ENCODE peak calls at places on chromosomes 13 and 19, in seven cellular contexts. One of them, this sample, is unnamed.
A peak's percentile ranks its signal among the peaks of the same experiment; 100 is the strongest.

GRCh38 chr13:60398438-60398891 is 1.4 kb downstream of the TDRD3 start:
- DNase-seq in breast epithelium: no peak
- DNase-seq in body of pancreas: no peak
- DNase-seq in transverse colon: no peak
- DNase-seq in H54: no peak
- DNase-seq in uterus: no peak
- DNase-seq in stomach: no peak
- DNase-seq in this sample: no peak

GRCh38 chr13:70330697-70331361 is 222.6 kb upstream of the KLHL1 start:
- DNase-seq in breast epithelium: no peak
- DNase-seq in body of pancreas: no peak
- DNase-seq in transverse colon: no peak
- DNase-seq in H54: no peak
- DNase-seq in uterus: no peak
- DNase-seq in stomach: no peak
- DNase-seq in this sample: no peak

GRCh38 chr13:27619093-27619705 is 1.1 kb downstream of the LNX2 start:
- DNase-seq in breast epithelium: no peak
- DNase-seq in body of pancreas: peak; percentile 58
- DNase-seq in transverse colon: no peak
- DNase-seq in H54: no peak
- DNase-seq in uterus: no peak
- DNase-seq in stomach: no peak
- DNase-seq in this sample: no peak

GRCh38 chr13:97310809-97311436 is 88.8 kb downstream of the MBNL2 start:
- DNase-seq in breast epithelium: no peak
- DNase-seq in body of pancreas: no peak
- DNase-seq in transverse colon: no peak
- DNase-seq in H54: no peak
- DNase-seq in uterus: no peak
- DNase-seq in stomach: no peak
- DNase-seq in this sample: no peak

GRCh38 chr13:99559560-99559959 is 58.3 kb downstream of the TM9SF2 start:
- DNase-seq in breast epithelium: no peak
- DNase-seq in body of pancreas: no peak
- DNase-seq in transverse colon: no peak
- DNase-seq in H54: no peak
- DNase-seq in uterus: no peak
- DNase-seq in stomach: no peak
- DNase-seq in this sample: no peak

GRCh38 chr19:15248648-15249559 is 16.7 kb upstream of the EPHX3 start:
- DNase-seq in breast epithelium: peak; percentile 48
- DNase-seq in body of pancreas: peak; percentile 76
- DNase-seq in transverse colon: peak; percentile 74
- DNase-seq in H54: peak; percentile 98
- DNase-seq in uterus: peak; percentile 84
- DNase-seq in stomach: peak; percentile 76
- DNase-seq in this sample: peak; percentile 54

GRCh38 chr13:102145750-102146149 is 256.1 kb downstream of the FGF14 start:
- DNase-seq in breast epithelium: no peak
- DNase-seq in body of pancreas: no peak
- DNase-seq in transverse colon: no peak
- DNase-seq in H54: no peak
- DNase-seq in uterus: no peak
- DNase-seq in stomach: no peak
- DNase-seq in this sample: no peak

GRCh38 chr19:17357724-17358123 is 19.4 kb downstream of the PLVAP start:
- DNase-seq in breast epithelium: no peak
- DNase-seq in body of pancreas: no peak
- DNase-seq in transverse colon: no peak
- DNase-seq in H54: no peak
- DNase-seq in uterus: no peak
- DNase-seq in stomach: no peak
- DNase-seq in this sample: no peak

GRCh38 chr13:60797112-60797511 is 400.1 kb downstream of the TDRD3 start:
- DNase-seq in breast epithelium: no peak
- DNase-seq in body of pancreas: no peak
- DNase-seq in transverse colon: no peak
- DNase-seq in H54: no peak
- DNase-seq in uterus: no peak
- DNase-seq in stomach: no peak
- DNase-seq in this sample: no peak

GRCh38 chr13:23922005-23922932 is 25.0 kb upstream of the C1QTNF9B start:
- DNase-seq in breast epithelium: no peak
- DNase-seq in body of pancreas: no peak
- DNase-seq in transverse colon: no peak
- DNase-seq in H54: no peak
- DNase-seq in uterus: no peak
- DNase-seq in stomach: no peak
- DNase-seq in this sample: peak; percentile 55

GRCh38 chr13:44578064-44578394 is 1.9 kb upstream of the TSC22D1 start:
- DNase-seq in breast epithelium: no peak
- DNase-seq in body of pancreas: no peak
- DNase-seq in transverse colon: no peak
- DNase-seq in H54: no peak
- DNase-seq in uterus: no peak
- DNase-seq in stomach: peak; percentile 33
- DNase-seq in this sample: no peak

GRCh38 chr13:66875264-66875663 is 354.9 kb downstream of the PCDH9 start:
- DNase-seq in breast epithelium: no peak
- DNase-seq in body of pancreas: no peak
- DNase-seq in transverse colon: no peak
- DNase-seq in H54: no peak
- DNase-seq in uterus: no peak
- DNase-seq in stomach: no peak
- DNase-seq in this sample: no peak

GRCh38 chr13:66879971-66880370 is 350.2 kb downstream of the PCDH9 start:
- DNase-seq in breast epithelium: no peak
- DNase-seq in body of pancreas: no peak
- DNase-seq in transverse colon: no peak
- DNase-seq in H54: no peak
- DNase-seq in uterus: no peak
- DNase-seq in stomach: no peak
- DNase-seq in this sample: no peak
- TF ChIP-seq POLR2A in breast epithelium: no peak
- TF ChIP-seq POLR2A in body of pancreas: no peak
- TF ChIP-seq POLR2A in transverse colon: no peak
- TF ChIP-seq POLR2A in H54: no peak
- TF ChIP-seq POLR2A in uterus: no peak
- TF ChIP-seq POLR2A in stomach: no peak
- TF ChIP-seq POLR2A in this sample: no peak

DNA sequence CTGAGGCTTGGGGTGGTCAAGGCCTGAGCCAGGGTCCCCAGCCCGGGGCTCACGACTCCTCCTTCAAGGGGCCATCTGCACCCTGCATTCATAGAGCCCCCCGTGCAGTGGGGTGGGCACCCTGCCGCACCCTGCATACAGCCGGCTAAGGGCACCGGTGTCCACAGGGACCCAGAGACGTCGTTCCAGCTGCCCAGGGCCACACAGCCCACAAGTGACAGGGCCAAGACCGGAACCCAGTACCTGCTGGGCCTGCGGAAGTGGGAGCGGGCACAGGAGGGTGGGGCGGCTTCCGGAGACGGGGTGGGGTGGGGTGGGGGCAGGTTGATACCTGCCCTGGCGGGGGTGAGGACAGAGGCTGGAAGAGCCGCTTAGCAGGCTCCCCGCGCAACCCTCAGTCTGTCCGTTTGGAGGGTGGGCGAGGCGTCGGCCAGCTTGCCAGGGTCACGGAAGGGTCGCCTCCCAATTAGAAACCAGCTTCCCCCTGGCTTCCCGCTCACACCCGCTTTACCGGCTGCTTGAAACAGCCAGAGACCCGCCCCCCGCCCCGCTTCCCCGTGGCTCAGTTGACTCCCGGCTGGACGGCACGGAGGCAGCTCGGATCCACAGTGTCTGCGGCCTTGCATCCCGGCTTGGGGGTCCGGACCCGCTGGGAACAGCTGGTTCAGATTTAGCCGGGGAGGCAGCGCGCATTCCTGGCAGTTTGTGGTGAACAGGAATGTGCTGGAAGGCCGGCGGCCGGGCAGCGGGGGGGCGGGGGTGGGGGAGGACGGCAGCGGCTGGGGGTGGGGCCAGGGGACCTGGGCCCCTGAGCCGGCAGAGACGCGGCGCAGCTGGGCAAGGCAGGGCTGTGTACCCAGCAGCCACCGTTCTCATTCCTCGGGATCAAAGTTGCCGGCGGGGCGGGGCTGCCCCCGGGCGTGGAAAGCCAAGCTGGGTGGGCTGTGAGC is 1.8 kb downstream of the CNN2 start:
- DNase-seq in breast epithelium: peak; percentile 81
- DNase-seq in body of pancreas: peak; percentile 85
- DNase-seq in transverse colon: peak; percentile 84
- DNase-seq in H54: peak; percentile 81
- DNase-seq in uterus: peak; percentile 72
- DNase-seq in stomach: peak; percentile 80
- DNase-seq in this sample: peak; percentile 94
- TF ChIP-seq POLR2A in breast epithelium: no peak
- TF ChIP-seq POLR2A in body of pancreas: peak; percentile 62
- TF ChIP-seq POLR2A in transverse colon: peak; percentile 56
- TF ChIP-seq POLR2A in H54: peak; percentile 32
- TF ChIP-seq POLR2A in uterus: peak; percentile 17
- TF ChIP-seq POLR2A in stomach: peak; percentile 25
- TF ChIP-seq POLR2A in this sample: peak; percentile 66

DNA sequence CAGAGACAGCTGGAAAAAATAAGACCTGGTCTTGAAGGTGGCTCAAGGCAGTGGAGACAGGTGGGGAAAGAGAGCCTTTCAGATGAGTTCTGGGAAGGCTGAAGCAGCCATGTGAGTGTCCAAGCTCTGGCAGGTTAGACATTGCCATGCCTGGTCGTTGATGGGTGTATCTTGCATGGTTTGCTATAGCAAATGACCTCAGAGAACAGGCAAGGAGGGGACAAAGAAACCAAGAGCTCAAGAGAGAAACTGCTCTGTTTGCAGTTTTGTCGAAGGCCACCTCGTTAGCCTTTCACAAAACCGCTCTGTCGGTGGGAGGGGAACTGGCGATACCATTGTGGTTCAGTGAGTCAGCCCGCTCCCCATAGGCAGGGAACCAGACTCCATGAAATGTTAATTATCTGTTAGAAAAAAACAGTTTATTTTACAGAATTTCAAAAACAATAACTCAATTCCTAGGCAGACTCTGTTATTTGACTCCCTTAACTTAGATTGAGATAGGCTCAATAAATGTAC is 82.8 kb upstream of the ARGLU1 start:
- DNase-seq in breast epithelium: no peak
- DNase-seq in body of pancreas: no peak
- DNase-seq in transverse colon: no peak
- DNase-seq in H54: no peak
- DNase-seq in uterus: no peak
- DNase-seq in stomach: no peak
- DNase-seq in this sample: no peak
- TF ChIP-seq POLR2A in breast epithelium: no peak
- TF ChIP-seq POLR2A in body of pancreas: no peak
- TF ChIP-seq POLR2A in transverse colon: no peak
- TF ChIP-seq POLR2A in H54: no peak
- TF ChIP-seq POLR2A in uterus: no peak
- TF ChIP-seq POLR2A in stomach: no peak
- TF ChIP-seq POLR2A in this sample: no peak

GRCh38 chr19:52570005-52570861 is at the start of gene ZNF701:
- DNase-seq in breast epithelium: peak; percentile 93
- DNase-seq in body of pancreas: peak; percentile 92
- DNase-seq in transverse colon: peak; percentile 97
- DNase-seq in H54: peak; percentile 63
- DNase-seq in uterus: peak; percentile 96
- DNase-seq in stomach: peak; percentile 97
- DNase-seq in this sample: peak; percentile 96
- TF ChIP-seq POLR2A in breast epithelium: peak; percentile 77
- TF ChIP-seq POLR2A in body of pancreas: peak; percentile 88
- TF ChIP-seq POLR2A in transverse colon: peak; percentile 96
- TF ChIP-seq POLR2A in H54: peak; percentile 93
- TF ChIP-seq POLR2A in uterus: peak; percentile 81
- TF ChIP-seq POLR2A in stomach: peak; percentile 77
- TF ChIP-seq POLR2A in this sample: peak; percentile 89

DNA sequence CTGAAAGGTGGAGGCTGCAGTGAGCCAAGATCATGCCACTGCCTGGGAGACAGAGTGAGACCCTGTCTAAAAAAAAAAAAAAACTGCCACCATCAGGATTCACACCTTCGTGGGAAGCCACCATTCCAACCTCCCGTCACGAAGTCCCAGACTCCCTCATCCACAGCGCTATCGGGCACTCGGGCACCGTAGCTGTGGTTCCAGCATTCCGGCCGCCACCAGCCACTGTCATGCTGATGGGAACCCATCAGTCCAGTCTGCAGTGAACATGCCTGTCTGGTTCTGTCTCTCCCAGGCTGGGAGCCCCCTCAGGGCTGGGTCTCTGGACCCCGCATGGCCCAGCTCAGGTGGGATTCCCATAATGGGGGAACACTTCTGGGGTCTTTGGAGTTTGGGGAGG is 27.5 kb downstream of the TINCR start:
- DNase-seq in breast epithelium: no peak
- DNase-seq in body of pancreas: no peak
- DNase-seq in transverse colon: no peak
- DNase-seq in H54: no peak
- DNase-seq in uterus: no peak
- DNase-seq in stomach: no peak
- DNase-seq in this sample: no peak
- TF ChIP-seq POLR2A in breast epithelium: no peak
- TF ChIP-seq POLR2A in body of pancreas: no peak
- TF ChIP-seq POLR2A in transverse colon: no peak
- TF ChIP-seq POLR2A in H54: no peak
- TF ChIP-seq POLR2A in uterus: no peak
- TF ChIP-seq POLR2A in stomach: no peak
- TF ChIP-seq POLR2A in this sample: no peak

DNA sequence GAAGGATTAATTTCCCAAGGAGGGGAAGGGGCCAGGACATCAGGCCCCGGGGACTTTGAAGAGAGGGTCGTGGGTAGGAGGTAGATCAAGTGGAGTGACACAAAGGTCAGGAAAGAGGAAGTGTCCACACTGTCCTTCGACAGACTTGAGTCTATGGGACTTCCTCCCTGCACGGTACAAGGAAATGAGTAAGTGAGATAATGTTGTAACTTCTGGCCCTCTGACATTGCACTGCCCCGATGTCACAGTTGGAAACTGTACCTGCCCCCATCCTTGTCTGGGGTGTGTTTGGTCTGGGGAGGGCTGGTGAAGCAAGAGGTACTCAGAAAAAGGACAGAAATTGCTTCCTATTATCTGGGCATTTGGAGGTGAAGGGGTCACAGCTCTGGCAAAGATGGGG is 22.2 kb upstream of the ALOX5AP start:
- DNase-seq in breast epithelium: no peak
- DNase-seq in body of pancreas: no peak
- DNase-seq in transverse colon: peak; percentile 20
- DNase-seq in H54: no peak
- DNase-seq in uterus: no peak
- DNase-seq in stomach: no peak
- DNase-seq in this sample: no peak
- TF ChIP-seq POLR2A in breast epithelium: no peak
- TF ChIP-seq POLR2A in body of pancreas: no peak
- TF ChIP-seq POLR2A in transverse colon: no peak
- TF ChIP-seq POLR2A in H54: no peak
- TF ChIP-seq POLR2A in uterus: no peak
- TF ChIP-seq POLR2A in stomach: no peak
- TF ChIP-seq POLR2A in this sample: no peak

This sample was measured in upper lobe of left lung.